ENCODE peak calls at places on chromosomes 6 and 20, in nine cellular contexts. H, S, U, I, K, Y, W, X and P are unnamed samples.
A peak's percentile ranks its signal among the peaks of the same experiment; 100 is the strongest.

GRCh38 chr20:54476336-54476928 is 1.0 kb downstream of the DOK5 start:
- DNase-seq in H (no peak), S (no peak), U (no peak), I (no peak), K (no peak), Y (no peak), W (no peak), X (no peak), P (no peak)

GRCh38 chr6:75109757-75110156 is 96.1 kb downstream of the COL12A1 start:
- DNase-seq in H (no peak), S (no peak), U (no peak), I (no peak), K (no peak), Y (no peak), W (no peak), X (no peak), P (no peak)

GRCh38 chr6:11810854-11811643 is 32.4 kb upstream of the ADTRP start:
- DNase-seq in H (no peak), S (no peak), U (no peak), I (no peak), K (no peak), Y (peak; percentile 16), W (no peak), X (no peak), P (no peak)

GRCh38 chr6:83615025-83615999 is 93.6 kb downstream of the SNAP91 start:
- DNase-seq in H (no peak), S (peak; percentile 1), U (no peak), I (peak; percentile 17), K (no peak), Y (no peak), W (no peak), X (no peak), P (no peak)

GRCh38 chr6:136371951-136372350 is 82.3 kb upstream of the BCLAF1 start:
- DNase-seq in H (no peak), S (no peak), U (no peak), I (no peak), K (no peak), Y (no peak), W (no peak), X (no peak), P (no peak)

GRCh38 chr6:77652739-77653138 is at the start of gene MEI4:
- DNase-seq in H (no peak), S (no peak), U (no peak), I (no peak), K (no peak), Y (no peak), W (no peak), X (no peak), P (no peak)

GRCh38 chr6:28182255-28182654 is 40.6 kb downstream of the ZKSCAN8 start:
- DNase-seq in H (no peak), S (no peak), U (no peak), I (no peak), K (no peak), Y (no peak), W (no peak), X (no peak), P (no peak)

GRCh38 chr20:58721951-58722371 is 29.4 kb downstream of the NPEPL1 start:
- DNase-seq in H (no peak), S (no peak), U (peak; percentile 39), I (no peak), K (peak; percentile 60), Y (no peak), W (peak; percentile 16), X (no peak), P (no peak)

GRCh38 chr6:39812853-39813533 is 20.8 kb downstream of the DAAM2 start:
- DNase-seq in H (no peak), S (no peak), U (no peak), I (no peak), K (no peak), Y (no peak), W (no peak), X (peak; percentile 10), P (no peak)

GRCh38 chr6:25991785-25992412 is 29.3 kb downstream of the TRIM38 start:
- DNase-seq in H (peak; percentile 46), S (no peak), U (peak; percentile 79), I (no peak), K (peak; percentile 83), Y (peak; percentile 77), W (peak; percentile 69), X (peak; percentile 77), P (no peak)

GRCh38 chr20:54228841-54229240 is 21.0 kb downstream of the PFDN4 start:
- DNase-seq in H (no peak), S (no peak), U (peak; percentile 36), I (no peak), K (no peak), Y (no peak), W (no peak), X (no peak), P (no peak)

GRCh38 chr6:11525468-11526155 is 11.9 kb upstream of the TMEM170B start:
- DNase-seq in H (no peak), S (no peak), U (peak; percentile 55), I (no peak), K (no peak), Y (no peak), W (peak; percentile 28), X (no peak), P (no peak)

GRCh38 chr20:62143976-62144825 is 632 bp downstream of the SS18L1 start:
- DNase-seq in H (peak; percentile 36), S (no peak), U (peak; percentile 57), I (peak; percentile 64), K (no peak), Y (peak; percentile 67), W (peak; percentile 67), X (no peak), P (no peak)

GRCh38 chr6:35050291-35050987 is 90.7 kb downstream of the TCP11 start:
- DNase-seq in H (no peak), S (no peak), U (no peak), I (no peak), K (no peak), Y (no peak), W (no peak), X (no peak), P (no peak)

GRCh38 chr6:75936682-75937081 is 135.8 kb downstream of the IMPG1 start:
- DNase-seq in H (no peak), S (no peak), U (no peak), I (no peak), K (no peak), Y (no peak), W (no peak), X (no peak), P (no peak)

DNA sequence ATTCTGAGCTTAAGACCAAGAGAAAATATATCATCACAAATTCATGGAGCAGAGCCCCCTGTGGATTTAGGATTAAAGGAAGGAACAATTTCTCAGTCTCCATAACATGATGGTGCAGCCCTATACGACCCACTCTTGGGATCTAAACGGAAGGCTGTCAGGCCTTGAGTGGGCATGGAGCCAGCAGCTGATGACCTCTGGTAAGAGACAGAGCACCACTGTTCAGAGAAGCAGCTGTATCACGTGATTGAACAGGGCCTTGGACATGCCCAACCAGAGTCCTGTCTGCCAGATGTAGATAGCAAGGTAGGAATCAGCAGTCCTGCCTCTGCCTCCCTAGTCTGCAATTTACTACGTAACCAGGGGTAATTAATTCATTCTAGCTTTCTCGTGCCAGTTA is 259.4 kb upstream of the POU3F2 start:
- DNase-seq in H (no peak), S (no peak), U (no peak), I (peak; percentile 58), K (no peak), Y (peak; percentile 7), W (peak; percentile 52), X (peak; percentile 75), P (no peak)
- H3K27ac ChIP-seq in H (no peak overlapping the region), S (no peak overlapping the region), U (no peak overlapping the region), I (peak overlapping the region; percentile 29), K (no peak overlapping the region), Y (no peak overlapping the region), W (peak overlapping the region; percentile 21), X (peak overlapping the region; percentile 39), P (no peak overlapping the region)

DNA sequence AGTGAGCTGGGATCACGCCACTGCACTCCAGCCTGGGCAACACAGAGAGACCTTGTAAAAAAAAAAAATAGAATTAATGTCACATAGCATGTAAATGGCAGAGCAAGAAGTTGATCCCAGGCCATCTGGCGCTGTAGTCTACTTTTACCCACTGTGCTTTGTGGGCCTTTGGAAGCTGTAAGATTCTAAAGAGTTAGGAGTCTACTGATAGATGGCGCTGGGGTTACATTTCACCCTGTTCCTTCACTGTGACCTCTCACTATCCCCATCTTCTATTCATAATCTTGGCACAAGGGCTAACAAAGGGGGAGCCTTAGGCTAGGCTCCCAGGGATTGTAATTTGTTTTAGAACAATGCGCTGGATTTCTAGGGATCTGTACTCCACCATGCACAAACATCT is 24.4 kb downstream of the SIRPD start:
- DNase-seq in H (no peak), S (no peak), U (no peak), I (no peak), K (no peak), Y (no peak), W (no peak), X (no peak), P (no peak)
- H3K27ac ChIP-seq in H (no peak overlapping the region), S (no peak overlapping the region), U (no peak overlapping the region), I (no peak overlapping the region), K (no peak overlapping the region), Y (no peak overlapping the region), W (no peak overlapping the region), X (no peak overlapping the region), P (no peak overlapping the region)

GRCh38 chr20:57627339-57627738 is 7.1 kb upstream of the ZBP1 start:
- DNase-seq in H (no peak), S (no peak), U (no peak), I (no peak), K (peak; percentile 40), Y (no peak), W (no peak), X (no peak), P (no peak)

GRCh38 chr20:57633945-57634491 is 13.8 kb upstream of the ZBP1 start:
- DNase-seq in H (no peak), S (no peak), U (no peak), I (no peak), K (no peak), Y (no peak), W (no peak), X (no peak), P (no peak)

GRCh38 chr20:57632286-57632685 is 12.1 kb upstream of the ZBP1 start:
- DNase-seq in H (no peak), S (no peak), U (no peak), I (no peak), K (no peak), Y (no peak), W (no peak), X (no peak), P (no peak)

GRCh38 chr20:57627972-57628650 is 7.9 kb upstream of the ZBP1 start:
- DNase-seq in H (peak; percentile 42), S (no peak), U (peak; percentile 50), I (no peak), K (peak; percentile 60), Y (no peak), W (no peak), X (no peak), P (no peak)

GRCh38 chr20:57629976-57630525 is 9.8 kb upstream of the ZBP1 start:
- DNase-seq in H (no peak), S (no peak), U (no peak), I (no peak), K (peak; percentile 52), Y (no peak), W (no peak), X (no peak), P (no peak)
- H3K27ac ChIP-seq in H (no peak overlapping the region), S (peak overlapping the region; percentile 11), U (no peak overlapping the region), I (no peak overlapping the region), K (no peak overlapping the region), Y (no peak overlapping the region), W (no peak overlapping the region), X (no peak overlapping the region), P (no peak overlapping the region)

DNA sequence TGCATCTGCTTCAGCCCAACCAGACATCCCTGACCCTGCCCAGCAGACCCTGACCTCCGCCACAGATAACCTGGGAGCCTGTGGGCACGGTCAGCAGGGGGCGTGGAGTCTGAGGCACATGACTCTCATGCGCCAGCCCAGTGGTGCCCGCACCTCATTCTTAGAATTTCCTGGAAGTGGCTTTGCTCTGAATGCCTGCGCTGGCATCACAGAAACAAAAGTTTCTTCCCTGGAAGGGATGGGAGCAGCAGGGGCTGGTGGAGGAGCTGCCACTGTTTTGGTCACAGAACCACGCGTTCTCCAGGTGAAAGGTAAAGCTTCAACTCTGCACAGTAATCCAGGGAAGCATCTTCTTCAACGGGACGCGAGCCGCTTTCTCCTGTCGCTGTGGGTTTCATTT is 67.9 kb upstream of the DUSP22 start:
- DNase-seq in H (no peak), S (no peak), U (no peak), I (no peak), K (peak; percentile 23), Y (no peak), W (no peak), X (no peak), P (no peak)
- H3K27ac ChIP-seq in H (no peak overlapping the region), S (no peak overlapping the region), U (no peak overlapping the region), I (no peak overlapping the region), K (no peak overlapping the region), Y (no peak overlapping the region), W (no peak overlapping the region), X (no peak overlapping the region), P (peak overlapping the region; percentile 96)